ENCODE peak calls at places on chromosomes 2 and 18, in seven cellular contexts. One of them, this sample, is unnamed.

GRCh38 chr2:185219981-185220380 is 518.6 kb upstream of the FSIP2 start:
- DNase-seq in IMR-90: no peak
- DNase-seq in A549: no peak
- DNase-seq in HCT116: no peak
- DNase-seq in H54: no peak
- DNase-seq in K562: no peak
- DNase-seq in ovary: no peak
- DNase-seq in this sample: no peak

GRCh38 chr2:173580869-173581268 is 226.2 kb downstream of the CDCA7 start:
- DNase-seq in IMR-90: no peak
- DNase-seq in A549: no peak
- DNase-seq in HCT116: no peak
- DNase-seq in H54: no peak
- DNase-seq in K562: no peak
- DNase-seq in ovary: no peak
- DNase-seq in this sample: no peak

GRCh38 chr2:5693288-5694015 is 1.3 kb downstream of the SOX11 start:
- DNase-seq in IMR-90: peak
- DNase-seq in A549: peak
- DNase-seq in HCT116: no peak
- DNase-seq in H54: no peak
- DNase-seq in K562: no peak
- DNase-seq in ovary: no peak
- DNase-seq in this sample: no peak

GRCh38 chr2:108787209-108787558 is 613 bp downstream of the CCDC138 start:
- DNase-seq in IMR-90: no peak
- DNase-seq in A549: no peak
- DNase-seq in HCT116: no peak
- DNase-seq in H54: no peak
- DNase-seq in K562: no peak
- DNase-seq in ovary: no peak
- DNase-seq in this sample: no peak

GRCh38 chr2:179096090-179096489 is 46.2 kb upstream of the CCDC141 start:
- DNase-seq in IMR-90: no peak
- DNase-seq in A549: no peak
- DNase-seq in HCT116: no peak
- DNase-seq in H54: no peak
- DNase-seq in K562: no peak
- DNase-seq in ovary: no peak
- DNase-seq in this sample: no peak

GRCh38 chr2:45391866-45392265 is 219.2 kb downstream of the SRBD1 start:
- DNase-seq in IMR-90: peak
- DNase-seq in A549: no peak
- DNase-seq in HCT116: no peak
- DNase-seq in H54: no peak
- DNase-seq in K562: no peak
- DNase-seq in ovary: no peak
- DNase-seq in this sample: no peak

GRCh38 chr18:48910972-48911545 is 39.7 kb downstream of the SMAD7 start:
- DNase-seq in IMR-90: no peak
- DNase-seq in A549: no peak
- DNase-seq in HCT116: no peak
- DNase-seq in H54: no peak
- DNase-seq in K562: no peak
- DNase-seq in ovary: no peak
- DNase-seq in this sample: no peak

GRCh38 chr2:181065458-181065857 is 85.1 kb downstream of the UBE2E3 start:
- DNase-seq in IMR-90: no peak
- DNase-seq in A549: no peak
- DNase-seq in HCT116: no peak
- DNase-seq in H54: no peak
- DNase-seq in K562: no peak
- DNase-seq in ovary: no peak
- DNase-seq in this sample: no peak

GRCh38 chr2:8145385-8145784 is 536.5 kb upstream of the ID2 start:
- DNase-seq in IMR-90: peak
- DNase-seq in A549: no peak
- DNase-seq in HCT116: no peak
- DNase-seq in H54: no peak
- DNase-seq in K562: no peak
- DNase-seq in ovary: no peak
- DNase-seq in this sample: no peak

GRCh38 chr2:219335373-219335786 is 2.8 kb upstream of the RESP18 start:
- DNase-seq in IMR-90: peak
- DNase-seq in A549: peak
- DNase-seq in HCT116: no peak
- DNase-seq in H54: no peak
- DNase-seq in K562: no peak
- DNase-seq in ovary: no peak
- DNase-seq in this sample: no peak

GRCh38 chr2:122423934-122424333 is 668.5 kb downstream of the TSN start:
- DNase-seq in IMR-90: no peak
- DNase-seq in A549: no peak
- DNase-seq in HCT116: no peak
- DNase-seq in H54: no peak
- DNase-seq in K562: no peak
- DNase-seq in ovary: no peak
- DNase-seq in this sample: no peak

DNA sequence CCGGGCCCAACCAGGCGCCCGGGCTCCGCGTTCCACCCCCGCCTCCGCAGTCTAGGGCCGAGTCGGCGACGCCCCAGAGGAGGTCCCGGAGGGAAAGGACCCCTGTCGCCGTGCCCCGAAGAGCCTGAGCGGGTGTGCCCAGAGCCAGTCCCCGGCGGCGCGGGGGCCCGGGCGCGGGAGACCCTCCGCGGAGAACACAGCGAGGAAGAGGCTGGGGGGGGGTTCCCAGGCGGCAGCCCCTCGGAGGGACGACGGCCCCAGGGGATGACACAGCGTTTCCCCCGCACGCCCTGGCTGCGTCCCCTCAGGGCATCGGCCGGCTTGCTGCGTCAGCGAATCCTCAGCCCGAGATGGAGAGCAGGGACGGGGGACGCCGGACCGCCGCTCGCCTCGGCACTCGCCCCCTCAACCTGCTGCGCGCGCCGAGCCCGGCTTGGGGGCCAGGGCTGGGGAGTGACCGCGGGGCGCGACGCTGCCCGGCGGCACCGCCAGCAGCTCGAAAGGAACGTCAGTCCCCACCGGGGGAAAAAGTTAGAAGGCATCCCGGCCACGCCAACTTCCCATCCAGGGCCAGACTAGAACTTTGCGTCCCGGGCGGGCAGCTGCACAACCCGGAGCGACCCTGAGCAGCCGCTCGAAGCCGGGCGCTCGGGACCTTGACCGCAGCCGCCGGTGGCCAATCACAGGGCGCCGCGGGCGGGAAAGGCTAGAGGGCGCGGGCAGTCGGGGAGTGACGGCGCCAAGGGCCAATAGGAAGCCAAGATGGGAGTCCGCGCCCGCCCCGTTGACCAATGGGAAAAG is 661 bp downstream of the SFXN5 start:
- DNase-seq in IMR-90: peak
- DNase-seq in A549: peak
- DNase-seq in HCT116: peak
- DNase-seq in H54: peak
- DNase-seq in K562: peak
- DNase-seq in ovary: peak
- DNase-seq in this sample: peak
- TF ChIP-seq POLR2A in IMR-90: no peak
- TF ChIP-seq POLR2A in A549: peak
- TF ChIP-seq POLR2A in HCT116: peak
- TF ChIP-seq POLR2A in H54: peak
- TF ChIP-seq POLR2A in K562: no peak
- TF ChIP-seq POLR2A in ovary: no peak
- TF ChIP-seq POLR2A in this sample: no peak

GRCh38 chr2:70103531-70104061 is 16.3 kb downstream of the PCBP1 start:
- DNase-seq in IMR-90: no peak
- DNase-seq in A549: no peak
- DNase-seq in HCT116: no peak
- DNase-seq in H54: no peak
- DNase-seq in K562: peak
- DNase-seq in ovary: no peak
- DNase-seq in this sample: no peak
- TF ChIP-seq POLR2A in IMR-90: no peak
- TF ChIP-seq POLR2A in A549: no peak
- TF ChIP-seq POLR2A in HCT116: no peak
- TF ChIP-seq POLR2A in H54: no peak
- TF ChIP-seq POLR2A in K562: no peak
- TF ChIP-seq POLR2A in ovary: no peak
- TF ChIP-seq POLR2A in this sample: no peak

GRCh38 chr2:97931118-97931850 is 64.5 kb downstream of the TMEM131 start:
- DNase-seq in IMR-90: no peak
- DNase-seq in A549: no peak
- DNase-seq in HCT116: no peak
- DNase-seq in H54: no peak
- DNase-seq in K562: no peak
- DNase-seq in ovary: no peak
- DNase-seq in this sample: no peak
- TF ChIP-seq POLR2A in IMR-90: no peak
- TF ChIP-seq POLR2A in A549: no peak
- TF ChIP-seq POLR2A in HCT116: no peak
- TF ChIP-seq POLR2A in H54: no peak
- TF ChIP-seq POLR2A in K562: no peak
- TF ChIP-seq POLR2A in ovary: no peak
- TF ChIP-seq POLR2A in this sample: no peak

GRCh38 chr2:43227830-43228280 is 1.4 kb upstream of the ZFP36L2 start:
- DNase-seq in IMR-90: peak
- DNase-seq in A549: no peak
- DNase-seq in HCT116: no peak
- DNase-seq in H54: peak
- DNase-seq in K562: peak
- DNase-seq in ovary: no peak
- DNase-seq in this sample: no peak

GRCh38 chr2:43228341-43228751 is 1.9 kb upstream of the ZFP36L2 start:
- DNase-seq in IMR-90: no peak
- DNase-seq in A549: no peak
- DNase-seq in HCT116: no peak
- DNase-seq in H54: no peak
- DNase-seq in K562: peak
- DNase-seq in ovary: no peak
- DNase-seq in this sample: no peak

GRCh38 chr2:43226558-43226954 is at the start of gene ZFP36L2:
- DNase-seq in IMR-90: peak
- DNase-seq in A549: peak
- DNase-seq in HCT116: peak
- DNase-seq in H54: peak
- DNase-seq in K562: peak
- DNase-seq in ovary: peak
- DNase-seq in this sample: peak

GRCh38 chr2:43225788-43226557 is 433 bp downstream of the ZFP36L2 start:
- DNase-seq in IMR-90: peak
- DNase-seq in A549: peak
- DNase-seq in HCT116: no peak
- DNase-seq in H54: peak
- DNase-seq in K562: peak
- DNase-seq in ovary: peak
- DNase-seq in this sample: peak

DNA sequence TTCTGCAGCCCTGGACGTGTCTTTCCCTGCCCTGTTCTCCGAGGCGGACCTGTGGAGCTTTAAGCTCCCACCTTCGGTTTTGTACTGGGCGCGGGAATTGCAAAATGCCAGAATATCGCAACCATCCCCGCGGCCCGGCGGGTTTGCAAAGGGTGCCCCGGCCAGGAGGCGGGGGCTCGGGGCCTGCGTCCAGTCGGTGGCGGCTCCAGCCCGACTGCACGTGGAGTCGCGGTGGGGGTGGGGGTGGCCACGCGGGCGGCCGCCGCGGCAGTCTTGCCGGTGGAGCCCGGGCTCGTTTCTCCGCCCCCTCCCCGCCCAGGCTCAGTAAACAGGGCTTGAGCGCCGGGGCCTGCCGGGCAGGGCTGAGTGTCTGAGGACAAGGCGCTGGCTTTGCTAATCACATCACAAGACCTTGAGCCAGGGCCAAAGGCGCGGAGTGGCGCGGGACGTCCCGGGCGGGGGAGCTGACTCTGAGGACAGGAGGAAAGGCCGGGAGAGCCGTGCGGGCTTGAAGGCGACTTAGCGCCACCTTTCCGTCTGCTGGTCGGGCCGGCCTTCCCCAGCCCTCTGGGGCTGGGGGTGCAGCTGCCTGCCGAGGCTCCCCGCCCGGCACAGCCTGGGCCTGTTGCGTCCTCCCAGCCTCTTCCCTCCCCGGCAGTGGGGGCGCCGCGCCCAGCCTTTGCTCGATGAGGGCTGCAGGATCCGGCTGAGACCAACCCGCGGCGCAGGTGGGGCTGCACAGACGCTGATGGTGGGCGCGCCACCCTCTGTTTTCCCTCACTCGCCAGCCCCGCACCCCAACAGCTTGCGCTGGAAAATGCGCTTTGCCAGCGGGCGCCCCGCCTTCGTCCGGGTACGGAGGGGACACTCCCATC is 786 bp upstream of the ZFP36L2 start:
- DNase-seq in IMR-90: peak
- DNase-seq in A549: peak
- DNase-seq in HCT116: peak
- DNase-seq in H54: peak
- DNase-seq in K562: peak
- DNase-seq in ovary: peak
- DNase-seq in this sample: peak
- TF ChIP-seq POLR2A in IMR-90: no peak
- TF ChIP-seq POLR2A in A549: peak
- TF ChIP-seq POLR2A in HCT116: no peak
- TF ChIP-seq POLR2A in H54: peak
- TF ChIP-seq POLR2A in K562: peak
- TF ChIP-seq POLR2A in ovary: peak
- TF ChIP-seq POLR2A in this sample: peak

DNA sequence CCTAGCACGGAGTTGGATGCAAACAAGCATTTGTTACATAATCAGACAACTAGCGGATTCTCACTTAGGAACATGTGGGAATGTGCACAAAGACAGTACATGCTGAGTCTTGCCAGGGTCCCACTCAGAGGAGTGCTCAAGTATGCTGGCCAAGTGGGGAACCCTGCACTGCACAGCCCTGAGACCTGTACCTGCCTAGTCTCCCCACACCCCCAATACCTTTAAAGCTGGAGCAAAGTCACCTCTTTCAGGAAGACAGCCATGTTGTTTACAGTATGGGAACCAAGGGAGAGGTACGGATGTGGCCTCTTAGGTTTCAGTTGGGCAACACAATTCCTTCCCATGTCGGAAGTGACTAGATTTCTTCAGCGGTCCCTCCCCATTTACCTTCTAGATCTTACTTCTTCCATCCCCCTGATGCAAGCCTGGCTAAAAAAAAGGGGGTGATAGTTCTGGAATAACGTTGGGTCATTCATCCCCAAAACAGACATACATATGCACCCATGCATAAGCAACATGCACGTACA is 10.7 kb downstream of the CXCR1 start:
- DNase-seq in IMR-90: no peak
- DNase-seq in A549: no peak
- DNase-seq in HCT116: no peak
- DNase-seq in H54: no peak
- DNase-seq in K562: no peak
- DNase-seq in ovary: no peak
- DNase-seq in this sample: no peak
- TF ChIP-seq POLR2A in IMR-90: no peak
- TF ChIP-seq POLR2A in A549: no peak
- TF ChIP-seq POLR2A in HCT116: no peak
- TF ChIP-seq POLR2A in H54: no peak
- TF ChIP-seq POLR2A in K562: no peak
- TF ChIP-seq POLR2A in ovary: no peak
- TF ChIP-seq POLR2A in this sample: no peak

This sample was measured in endothelial cell of umbilical vein.